ENCODE peak calls at places on chromosome 21, in four cellular contexts. R, T, V and E are unnamed samples.

GRCh38 chr21:42039911-42040351 is 29.8 kb upstream of the ZBTB21 start:
- DNase-seq in V (peak), R (no peak), T (no peak), E (no peak)

GRCh38 chr21:28215214-28215954 is 777.3 kb downstream of the LTN1 start:
- DNase-seq in T (no peak), R (no peak), V (peak), E (no peak)

GRCh38 chr21:37338671-37339526 is 27.7 kb upstream of the DYRK1A start:
- DNase-seq in V (peak), T (peak), R (no peak), E (no peak)

GRCh38 chr21:37072239-37072987 is 458 bp downstream of the PIGP start:
- DNase-seq in V (peak), T (peak), R (peak), E (peak)

GRCh38 chr21:42761776-42762335 is 108.4 kb downstream of the PDE9A start:
- DNase-seq in V (no peak), T (no peak), R (no peak), E (no peak)

GRCh38 chr21:42757826-42758655 is 104.6 kb downstream of the PDE9A start:
- DNase-seq in T (no peak), V (no peak), R (no peak), E (no peak)

GRCh38 chr21:44853601-44854390 is 19.7 kb downstream of the PTTG1IP start:
- DNase-seq in R (no peak), V (no peak), T (no peak), E (no peak)

GRCh38 chr21:28136687-28137086 is 856.0 kb downstream of the LTN1 start:
- DNase-seq in T (no peak), R (no peak), V (no peak), E (no peak)

GRCh38 chr21:44439211-44439600 is 16.1 kb upstream of the LRRC3 start:
- DNase-seq in R (peak), V (no peak), T (no peak), E (peak)

GRCh38 chr21:27480841-27481261 is 514.0 kb upstream of the ADAMTS5 start:
- DNase-seq in R (no peak), T (no peak), V (peak), E (no peak)

GRCh38 chr21:41767606-41768370 is 936 bp upstream of the RIPK4 start:
- DNase-seq in R (no peak), V (no peak), T (no peak), E (peak)

GRCh38 chr21:27359141-27359540 is 392.3 kb upstream of the ADAMTS5 start:
- DNase-seq in R (no peak), V (no peak), T (no peak), E (no peak)

GRCh38 chr21:32585970-32586369 is 647 bp upstream of the TCP10L start:
- DNase-seq in T (no peak), R (no peak), V (no peak), E (no peak)
- TF ChIP-seq CTCF in T (no peak), R (no peak), V (no peak), E (no peak)

GRCh38 chr21:20971296-20971921 is 26.8 kb upstream of the NCAM2 start:
- DNase-seq in R (no peak), V (peak), T (no peak), E (no peak)
- TF ChIP-seq CTCF in R (peak), V (peak), T (no peak), E (peak)

GRCh38 chr21:35046880-35047229 is 2.2 kb downstream of the RUNX1 start:
- DNase-seq in R (no peak), T (no peak), V (peak), E (no peak)

GRCh38 chr21:35050348-35051286 is 1.5 kb upstream of the RUNX1 start:
- DNase-seq in V (no peak), T (no peak), R (no peak), E (no peak)

GRCh38 chr21:35051287-35051818 is 2.3 kb upstream of the RUNX1 start:
- DNase-seq in R (peak), T (peak), V (peak), E (no peak)

GRCh38 chr21:35048183-35048601 is 910 bp downstream of the RUNX1 start:
- DNase-seq in V (no peak), T (no peak), R (no peak), E (no peak)

DNA sequence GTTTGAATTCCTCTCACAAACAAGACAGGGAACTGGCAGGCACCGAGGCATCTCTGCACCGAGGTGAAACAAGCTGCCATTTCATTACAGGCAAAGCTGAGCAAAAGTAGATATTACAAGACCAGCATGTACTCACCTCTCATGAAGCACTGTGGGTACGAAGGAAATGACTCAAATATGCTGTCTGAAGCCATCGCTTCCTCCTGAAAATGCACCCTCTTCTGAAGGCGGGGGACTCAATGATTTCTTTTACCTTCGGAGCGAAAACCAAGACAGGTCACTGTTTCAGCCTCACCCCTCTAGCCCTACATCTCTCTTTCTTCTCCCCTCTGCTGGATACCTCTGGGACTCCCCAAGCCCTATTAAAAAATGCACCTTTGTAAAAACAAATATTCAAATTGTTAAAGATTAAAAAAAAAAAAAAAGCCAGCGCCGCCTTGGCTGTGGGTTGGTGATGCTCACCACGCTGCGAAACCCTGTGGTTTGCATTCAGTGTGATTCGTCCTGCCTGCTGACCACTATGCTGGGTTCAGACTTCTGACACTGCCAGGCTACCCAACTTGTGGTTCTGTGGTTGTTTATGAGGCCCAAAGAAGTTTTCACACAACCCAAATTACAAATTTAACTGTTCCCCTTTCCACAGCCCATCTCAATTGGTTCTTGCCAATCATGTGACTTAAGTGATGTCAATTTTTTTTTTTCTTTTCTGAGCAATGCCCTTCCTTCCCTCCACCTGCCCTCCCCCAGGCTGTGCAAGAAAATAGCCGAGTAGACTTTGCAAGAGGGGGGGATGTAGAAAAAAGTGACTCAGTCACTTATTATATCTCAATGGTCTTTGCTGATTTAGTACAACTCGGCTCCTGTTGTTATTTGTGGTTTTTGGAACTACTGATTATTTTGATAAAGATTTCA is at the start of gene RUNX1:
- DNase-seq in T (peak), V (peak), R (no peak), E (no peak)
- TF ChIP-seq CTCF in T (no peak), V (no peak), R (no peak), E (peak)

GRCh38 chr21:39180429-39181019 is 2.7 kb downstream of the PSMG1 start:
- DNase-seq in T (no peak), V (no peak), R (no peak), E (no peak)
- TF ChIP-seq CTCF in T (no peak), V (peak), R (no peak), E (peak)

GRCh38 chr21:16620921-16621320 is 891.1 kb downstream of the USP25 start:
- DNase-seq in R (no peak), T (no peak), V (no peak), E (no peak)

DNA sequence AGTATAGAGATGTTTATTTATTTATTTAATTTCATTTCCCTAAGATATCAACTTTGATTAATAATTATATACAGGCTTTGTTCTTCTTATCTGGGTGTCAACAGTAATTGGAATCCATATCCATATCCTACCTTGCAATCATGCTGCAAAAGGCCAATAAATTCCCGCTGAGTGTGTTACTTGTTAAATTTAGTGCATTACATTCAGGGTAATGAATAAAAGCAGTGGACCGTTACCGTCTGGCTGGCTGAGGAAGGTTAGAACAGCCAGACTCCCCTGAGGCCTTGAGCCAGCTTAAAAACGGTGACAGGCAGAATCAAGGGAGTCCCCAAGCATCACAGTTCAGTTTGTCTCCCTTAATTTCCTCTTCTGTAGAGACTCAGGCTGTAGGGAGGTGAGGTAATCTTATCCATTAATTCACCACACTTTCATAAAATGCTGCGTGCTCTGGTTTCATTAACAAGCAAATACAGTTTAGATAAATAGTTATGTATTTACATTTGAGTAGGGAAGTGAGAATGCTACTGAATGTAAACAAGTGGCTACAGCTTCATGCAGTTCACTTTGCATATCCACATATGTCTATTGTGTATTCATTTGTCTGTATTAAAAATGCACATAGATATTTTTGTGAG is 888.3 kb upstream of the CXADR start:
- DNase-seq in V (no peak), R (no peak), T (no peak), E (no peak)
- TF ChIP-seq CTCF in V (no peak), R (no peak), T (no peak), E (no peak)

DNA sequence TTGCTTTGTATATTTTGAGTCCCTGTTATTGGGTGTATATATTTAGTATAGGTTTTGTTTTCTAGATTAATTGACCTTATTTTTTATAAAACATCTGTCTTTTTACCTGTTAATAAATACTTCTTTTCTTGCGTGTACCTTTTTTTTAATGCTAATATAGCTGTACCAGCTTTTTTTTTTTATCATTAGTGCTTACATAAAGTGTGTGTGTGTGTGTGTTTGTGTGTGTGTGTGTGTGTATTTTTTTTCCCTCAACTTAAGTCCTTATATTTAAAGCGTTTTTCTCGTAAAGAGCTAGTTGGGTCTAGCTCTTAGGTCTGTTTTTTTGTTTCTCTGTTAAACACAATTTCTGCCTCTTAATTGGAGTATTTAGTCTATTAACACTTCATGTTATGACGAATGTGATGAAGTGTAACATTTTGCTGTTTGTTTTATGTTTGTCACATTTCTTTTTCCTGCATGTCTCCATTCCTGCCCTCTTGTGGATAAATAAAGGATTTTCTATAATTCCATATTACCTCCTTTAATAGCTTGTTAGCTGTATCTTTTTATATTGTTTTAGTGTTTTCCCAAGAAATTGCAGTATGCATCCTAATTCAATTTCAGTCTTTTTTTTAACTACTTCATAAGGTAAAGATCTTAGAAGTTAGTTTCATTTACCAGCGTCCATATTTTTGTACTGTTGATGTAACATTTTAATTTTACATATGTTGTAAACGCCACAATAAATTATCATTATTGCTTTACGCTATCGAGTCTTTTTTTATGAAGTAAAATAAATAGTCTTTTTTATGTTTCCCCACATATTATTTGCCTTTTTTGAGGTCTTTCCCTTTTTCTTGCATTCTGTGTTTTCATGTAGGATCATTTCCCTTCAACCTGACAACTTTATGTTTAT is 4.3 kb downstream of the PRMT2 start:
- DNase-seq in T (no peak), R (no peak), V (no peak), E (no peak)
- TF ChIP-seq CTCF in T (peak), R (peak), V (peak), E (peak)

DNA sequence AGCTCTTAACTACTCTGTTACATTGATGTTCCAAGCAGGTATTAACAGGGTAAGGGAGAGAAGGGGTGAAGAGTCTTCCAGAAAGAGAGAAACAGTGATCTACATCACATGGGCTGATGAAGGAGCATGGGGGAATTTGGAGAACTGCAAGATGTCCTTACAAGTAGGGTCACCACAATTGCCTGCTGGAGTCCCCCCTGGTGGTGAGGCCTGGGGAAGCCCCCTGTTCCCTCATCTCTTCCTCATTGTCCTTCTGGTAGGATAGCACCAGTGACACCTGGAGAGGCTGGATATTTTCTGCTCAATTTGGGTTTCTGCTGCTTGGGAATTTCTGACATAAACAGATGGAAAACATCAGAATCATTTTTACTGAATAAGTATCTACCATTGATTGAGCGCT is 126.6 kb downstream of the RUNX1 start:
- DNase-seq in V (no peak), T (no peak), R (no peak), E (no peak)
- TF ChIP-seq CTCF in V (no peak), T (no peak), R (no peak), E (no peak)